ENCODE peak calls at places on chromosomes 16 and 17, in four cellular contexts. One of them, this sample, is unnamed.

GRCh38 chr17:32488604-32489180 is 1.9 kb downstream of the CDK5R1 start:
- DNase-seq in K562: no peak
- DNase-seq in GM12878: no peak
- DNase-seq in HL-60: no peak
- DNase-seq in this sample: no peak

GRCh38 chr17:32486091-32486700 is 597 bp upstream of the CDK5R1 start:
- DNase-seq in HL-60: peak
- DNase-seq in K562: peak
- DNase-seq in GM12878: no peak
- DNase-seq in this sample: peak

GRCh38 chr16:12675852-12676251 is 127.8 kb downstream of the CPPED1 start:
- DNase-seq in K562: peak
- DNase-seq in HL-60: no peak
- DNase-seq in GM12878: no peak
- DNase-seq in this sample: no peak

GRCh38 chr17:33267279-33267790 is 25.8 kb downstream of the ASIC2 start:
- DNase-seq in K562: no peak
- DNase-seq in HL-60: no peak
- DNase-seq in GM12878: no peak
- DNase-seq in this sample: no peak

GRCh38 chr16:76114681-76115080 is 162.5 kb upstream of the CNTNAP4 start:
- DNase-seq in K562: no peak
- DNase-seq in GM12878: no peak
- DNase-seq in HL-60: peak
- DNase-seq in this sample: no peak

GRCh38 chr16:62927122-62927521 is 890.9 kb upstream of the CDH8 start:
- DNase-seq in K562: no peak
- DNase-seq in HL-60: no peak
- DNase-seq in GM12878: no peak
- DNase-seq in this sample: no peak

GRCh38 chr16:12010388-12011251 is 34.1 kb downstream of the SNX29 start:
- DNase-seq in HL-60: peak
- DNase-seq in K562: no peak
- DNase-seq in GM12878: no peak
- DNase-seq in this sample: no peak

GRCh38 chr16:81526199-81526598 is 81.6 kb downstream of the CMIP start:
- DNase-seq in GM12878: no peak
- DNase-seq in HL-60: no peak
- DNase-seq in K562: no peak
- DNase-seq in this sample: no peak

GRCh38 chr17:82486186-82487084 is 27.9 kb downstream of the NARF start:
- DNase-seq in GM12878: no peak
- DNase-seq in HL-60: no peak
- DNase-seq in K562: no peak
- DNase-seq in this sample: no peak

GRCh38 chr16:68116256-68116853 is 31.2 kb downstream of the NFATC3 start:
- DNase-seq in GM12878: no peak
- DNase-seq in K562: peak
- DNase-seq in HL-60: peak
- DNase-seq in this sample: no peak

GRCh38 chr17:1232786-1233185 is 37.5 kb upstream of the BHLHA9 start:
- DNase-seq in GM12878: no peak
- DNase-seq in K562: no peak
- DNase-seq in HL-60: no peak
- DNase-seq in this sample: no peak

GRCh38 chr17:58153046-58153445 is 4.9 kb downstream of the OR4D1 start:
- DNase-seq in HL-60: no peak
- DNase-seq in GM12878: no peak
- DNase-seq in K562: no peak
- DNase-seq in this sample: no peak

GRCh38 chr16:30040221-30040620 is 9.2 kb upstream of the TLCD3B start:
- DNase-seq in GM12878: no peak
- DNase-seq in HL-60: no peak
- DNase-seq in K562: no peak
- DNase-seq in this sample: no peak

GRCh38 chr17:6244253-6244652 is 174.1 kb downstream of the WSCD1 start:
- DNase-seq in HL-60: no peak
- DNase-seq in K562: no peak
- DNase-seq in GM12878: no peak
- DNase-seq in this sample: no peak

GRCh38 chr17:75922173-75922961 is 17.7 kb upstream of the MRPL38 start:
- DNase-seq in K562: no peak
- DNase-seq in HL-60: no peak
- DNase-seq in GM12878: no peak
- DNase-seq in this sample: no peak

GRCh38 chr16:56401482-56401881 is 23.9 kb downstream of the AMFR start:
- DNase-seq in GM12878: no peak
- DNase-seq in HL-60: no peak
- DNase-seq in K562: peak
- DNase-seq in this sample: peak

GRCh38 chr16:29312835-29313558 is 93.5 kb downstream of the NPIPB11 start:
- DNase-seq in HL-60: no peak
- DNase-seq in GM12878: no peak
- DNase-seq in K562: no peak
- DNase-seq in this sample: no peak

GRCh38 chr16:782263-782662 is 5.9 kb downstream of the RPUSD1 start:
- DNase-seq in GM12878: no peak
- DNase-seq in HL-60: no peak
- DNase-seq in K562: no peak
- DNase-seq in this sample: no peak

GRCh38 chr16:3754304-3754703 is 37.0 kb upstream of the TRAP1 start:
- DNase-seq in HL-60: no peak
- DNase-seq in GM12878: no peak
- DNase-seq in K562: no peak
- DNase-seq in this sample: no peak

GRCh38 chr17:5352681-5353289 is 66.7 kb downstream of the NUP88 start:
- DNase-seq in HL-60: no peak
- DNase-seq in GM12878: no peak
- DNase-seq in K562: no peak
- DNase-seq in this sample: no peak

GRCh38 chr17:82836823-82837357 is 2.9 kb downstream of the ZNF750 start:
- DNase-seq in K562: no peak
- DNase-seq in GM12878: no peak
- DNase-seq in HL-60: no peak
- DNase-seq in this sample: no peak

GRCh38 chr17:62653002-62653830 is 25.7 kb downstream of the MRC2 start:
- DNase-seq in GM12878: peak
- DNase-seq in K562: peak
- DNase-seq in HL-60: peak
- DNase-seq in this sample: peak

GRCh38 chr17:17132746-17133145 is 73.4 kb downstream of the PLD6 start:
- DNase-seq in HL-60: no peak
- DNase-seq in K562: no peak
- DNase-seq in GM12878: no peak
- DNase-seq in this sample: no peak

DNA sequence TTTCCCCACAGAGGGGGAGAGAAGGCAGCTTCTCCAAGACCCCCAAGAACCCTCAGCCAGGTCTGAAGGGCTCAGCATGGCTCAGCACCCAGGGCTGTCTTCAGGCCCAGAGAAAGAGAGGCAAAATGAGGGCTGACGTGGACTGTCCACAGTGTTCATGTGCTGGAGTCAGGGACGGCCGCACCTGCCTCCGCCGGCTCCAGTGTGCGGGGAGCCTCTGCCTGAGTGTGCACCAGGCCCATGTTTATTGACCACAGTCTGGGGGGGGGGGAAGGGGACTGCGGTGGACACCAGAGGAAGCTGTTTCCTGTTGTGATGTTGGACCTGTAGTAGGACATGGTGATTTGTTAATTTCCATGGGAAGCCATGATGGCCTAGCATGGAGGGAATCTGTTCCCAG is 6.9 kb downstream of the MRM1 start:
- DNase-seq in GM12878: no peak
- DNase-seq in HL-60: no peak
- DNase-seq in K562: no peak
- DNase-seq in this sample: no peak
- TF ChIP-seq POLR2AphosphoS5 in GM12878: no peak
- TF ChIP-seq POLR2AphosphoS5 in HL-60: no peak
- TF ChIP-seq POLR2AphosphoS5 in K562: no peak
- TF ChIP-seq POLR2AphosphoS5 in this sample: no peak

GRCh38 chr17:38353668-38354067 is 2.0 kb downstream of the SOCS7 start:
- DNase-seq in HL-60: no peak
- DNase-seq in GM12878: no peak
- DNase-seq in K562: no peak
- DNase-seq in this sample: no peak

GRCh38 chr17:38354466-38354865 is 2.8 kb downstream of the SOCS7 start:
- DNase-seq in K562: no peak
- DNase-seq in HL-60: no peak
- DNase-seq in GM12878: no peak
- DNase-seq in this sample: no peak

GRCh38 chr17:38355256-38355655 is 3.6 kb downstream of the SOCS7 start:
- DNase-seq in GM12878: no peak
- DNase-seq in HL-60: no peak
- DNase-seq in K562: no peak
- DNase-seq in this sample: no peak

GRCh38 chr17:38358586-38359513 is 7.2 kb downstream of the SOCS7 start:
- DNase-seq in GM12878: no peak
- DNase-seq in HL-60: no peak
- DNase-seq in K562: no peak
- DNase-seq in this sample: no peak

GRCh38 chr17:38357488-38358123 is 6.0 kb downstream of the SOCS7 start:
- DNase-seq in K562: no peak
- DNase-seq in HL-60: no peak
- DNase-seq in GM12878: no peak
- DNase-seq in this sample: no peak
- TF ChIP-seq SPI1 in K562: no peak
- TF ChIP-seq SPI1 in HL-60: no peak
- TF ChIP-seq SPI1 in GM12878: no peak
- TF ChIP-seq SPI1 in this sample: no peak

GRCh38 chr16:27268376-27269299 is at the start of gene NSMCE1:
- DNase-seq in HL-60: peak
- DNase-seq in K562: peak
- DNase-seq in GM12878: peak
- DNase-seq in this sample: peak
- TF ChIP-seq POLR2AphosphoS5 in HL-60: peak
- TF ChIP-seq POLR2AphosphoS5 in K562: peak
- TF ChIP-seq POLR2AphosphoS5 in GM12878: peak
- TF ChIP-seq POLR2AphosphoS5 in this sample: peak

GRCh38 chr16:88060524-88061219 is 109.4 kb downstream of the BANP start:
- DNase-seq in GM12878: no peak
- DNase-seq in K562: peak
- DNase-seq in HL-60: no peak
- DNase-seq in this sample: no peak
- TF ChIP-seq SPI1 in GM12878: no peak
- TF ChIP-seq SPI1 in K562: peak
- TF ChIP-seq SPI1 in HL-60: no peak
- TF ChIP-seq SPI1 in this sample: no peak

GRCh38 chr17:44398692-44399691 is 9.5 kb upstream of the ITGA2B start:
- DNase-seq in HL-60: no peak
- DNase-seq in K562: no peak
- DNase-seq in GM12878: no peak
- DNase-seq in this sample: no peak

GRCh38 chr17:44400226-44400847 is 10.9 kb upstream of the ITGA2B start:
- DNase-seq in K562: no peak
- DNase-seq in GM12878: no peak
- DNase-seq in HL-60: no peak
- DNase-seq in this sample: no peak

GRCh38 chr17:44394833-44395232 is 5.4 kb upstream of the ITGA2B start:
- DNase-seq in K562: no peak
- DNase-seq in HL-60: no peak
- DNase-seq in GM12878: no peak
- DNase-seq in this sample: no peak

GRCh38 chr17:44396946-44397345 is 7.5 kb upstream of the ITGA2B start:
- DNase-seq in GM12878: no peak
- DNase-seq in K562: no peak
- DNase-seq in HL-60: no peak
- DNase-seq in this sample: no peak

GRCh38 chr17:44397479-44398440 is 8.3 kb upstream of the ITGA2B start:
- DNase-seq in K562: no peak
- DNase-seq in HL-60: no peak
- DNase-seq in GM12878: no peak
- DNase-seq in this sample: no peak
- TF ChIP-seq POLR2AphosphoS5 in K562: peak
- TF ChIP-seq POLR2AphosphoS5 in HL-60: no peak
- TF ChIP-seq POLR2AphosphoS5 in GM12878: no peak
- TF ChIP-seq POLR2AphosphoS5 in this sample: no peak

GRCh38 chr17:44607836-44608690 is 48.2 kb upstream of the MEIOC start:
- DNase-seq in HL-60: no peak
- DNase-seq in GM12878: no peak
- DNase-seq in K562: no peak
- DNase-seq in this sample: no peak
- TF ChIP-seq SPI1 in HL-60: no peak
- TF ChIP-seq SPI1 in GM12878: no peak
- TF ChIP-seq SPI1 in K562: no peak
- TF ChIP-seq SPI1 in this sample: no peak